ENCODE peak calls at places on chromosomes 7 and 10, in eight cellular contexts. C is WERI-Rb-1, F is osteocyte, T is upper lobe of right lung, K is foreskin fibroblast, Q is colonic mucosa, V is GM12865, M is fibroblast of the aortic adventitia. S is an unnamed sample.

GRCh38 chr7:32318300-32319018 is 171.7 kb downstream of the LSM5 start:
- DNase-seq in C (no peak), F (no peak), T (peak), K (no peak), Q (no peak), V (no peak), M (no peak), S (no peak)

GRCh38 chr10:2919016-2919415 is 148.3 kb upstream of the PFKP start:
- DNase-seq in C (no peak), F (no peak), T (no peak), K (no peak), Q (no peak), V (no peak), M (no peak), S (no peak)

GRCh38 chr10:128854965-128855364 is 612.1 kb upstream of the MGMT start:
- DNase-seq in C (no peak), F (no peak), T (peak), K (no peak), Q (peak), V (no peak), M (no peak), S (no peak)

GRCh38 chr10:11209810-11210141 is 192.1 kb downstream of the CELF2 start:
- DNase-seq in C (no peak), F (no peak), T (no peak), K (no peak), Q (no peak), V (peak), M (no peak), S (no peak)

GRCh38 chr7:130270947-130271790 is 4.5 kb downstream of the CPA2 start:
- DNase-seq in C (no peak), F (no peak), T (no peak), K (no peak), Q (no peak), V (no peak), M (no peak), S (no peak)

GRCh38 chr7:87128883-87129282 is 23.4 kb upstream of the DMTF1 start:
- DNase-seq in C (peak), F (no peak), T (no peak), K (peak), Q (no peak), V (no peak), M (no peak), S (no peak)

GRCh38 chr10:57716884-57717283 is 550.8 kb downstream of the IPMK start:
- DNase-seq in C (no peak), F (no peak), T (no peak), K (peak), Q (no peak), V (no peak), M (peak), S (no peak)

GRCh38 chr7:155769701-155770100 is 42.6 kb downstream of the SHH start:
- DNase-seq in C (no peak), F (no peak), T (no peak), K (peak), Q (no peak), V (no peak), M (no peak), S (no peak)

GRCh38 chr7:30970594-30971094 is 6.9 kb downstream of the GHRHR start:
- DNase-seq in C (no peak), F (peak), T (no peak), K (no peak), Q (no peak), V (peak), M (no peak), S (no peak)

GRCh38 chr7:103918928-103919868 is 70.3 kb downstream of the RELN start:
- DNase-seq in C (no peak), F (no peak), T (no peak), K (no peak), Q (no peak), V (no peak), M (no peak), S (no peak)

GRCh38 chr7:63054191-63054661 is 944.4 kb upstream of the ZNF722 start:
- DNase-seq in C (no peak), F (no peak), T (no peak), K (no peak), Q (no peak), V (no peak), M (no peak), S (no peak)

GRCh38 chr7:20439384-20439783 is 108.7 kb downstream of the ITGB8 start:
- DNase-seq in C (no peak), F (no peak), T (no peak), K (no peak), Q (no peak), V (no peak), M (no peak), S (no peak)

GRCh38 chr10:49207113-49207512 is 18.9 kb upstream of the TMEM273 start:
- DNase-seq in C (no peak), F (no peak), T (no peak), K (no peak), Q (no peak), V (no peak), M (no peak), S (no peak)

GRCh38 chr7:81839708-81840359 is 70.0 kb upstream of the HGF start:
- DNase-seq in C (no peak), F (no peak), T (no peak), K (no peak), Q (no peak), V (peak), M (no peak), S (no peak)

GRCh38 chr10:72954596-72955569 is at the start of gene PLA2G12B:
- DNase-seq in C (no peak), F (no peak), T (no peak), K (no peak), Q (peak), V (no peak), M (no peak), S (no peak)

GRCh38 chr7:117019786-117020604 is 66.7 kb downstream of the ST7 start:
- DNase-seq in C (peak), F (peak), T (no peak), K (peak), Q (peak), V (no peak), M (peak), S (no peak)

DNA sequence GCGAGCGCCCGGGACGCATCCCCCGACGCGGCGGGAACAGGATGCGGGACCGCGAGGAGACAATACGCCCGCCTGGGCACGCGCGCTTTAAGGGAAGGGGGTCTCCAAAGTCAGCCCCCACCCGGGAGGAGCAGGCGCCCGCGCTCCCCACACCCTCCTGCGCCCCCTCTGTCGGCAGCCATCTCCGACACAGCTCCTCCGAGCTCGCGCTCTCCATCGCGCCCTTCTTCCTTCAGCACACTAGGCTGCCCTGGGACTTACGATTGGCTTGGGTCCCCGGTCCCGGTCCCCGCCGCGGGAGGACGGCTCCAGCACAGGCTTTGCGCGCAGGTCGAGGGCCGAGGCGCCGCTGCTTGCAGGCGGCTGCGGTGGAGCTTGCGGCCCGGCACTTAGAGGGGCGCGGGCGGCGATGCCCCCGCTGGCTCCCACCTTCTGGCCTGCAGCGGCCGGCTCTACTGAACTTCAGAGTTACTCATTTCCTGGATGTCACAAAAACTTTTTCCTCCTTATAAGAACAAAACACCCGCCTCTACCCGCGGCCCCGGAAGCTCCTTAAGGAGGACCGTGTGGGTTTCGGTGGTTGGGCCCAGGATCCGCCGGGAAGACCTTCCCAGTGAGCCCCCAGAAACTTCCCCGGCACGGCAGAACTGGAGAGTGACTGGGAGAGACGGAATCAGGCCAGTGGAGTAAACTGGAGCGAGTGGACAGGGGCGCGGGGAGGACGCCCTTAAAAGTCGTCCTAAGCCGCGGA is at the start of gene ITPRIP:
- DNase-seq in C (peak), F (peak), T (peak), K (peak), Q (peak), V (peak), M (peak), S (no peak)
- TF ChIP-seq CTCF in C (peak), F (peak), T (peak), K (no peak), Q (no peak), V (peak), M (peak), S (peak)

GRCh38 chr10:110873951-110874350 is 2.2 kb downstream of the PDCD4 start:
- DNase-seq in C (no peak), F (no peak), T (no peak), K (no peak), Q (no peak), V (no peak), M (no peak), S (no peak)

GRCh38 chr10:110872984-110873569 is 1.3 kb downstream of the PDCD4 start:
- DNase-seq in C (no peak), F (no peak), T (no peak), K (no peak), Q (no peak), V (no peak), M (no peak), S (no peak)

GRCh38 chr10:110870823-110871235 is 899 bp upstream of the PDCD4 start:
- DNase-seq in C (no peak), F (no peak), T (no peak), K (peak), Q (no peak), V (peak), M (peak), S (no peak)

GRCh38 chr10:110871236-110872084 is at the start of gene PDCD4:
- DNase-seq in C (peak), F (peak), T (peak), K (peak), Q (peak), V (peak), M (peak), S (no peak)

GRCh38 chr10:110872145-110872983 is 636 bp downstream of the PDCD4 start:
- DNase-seq in C (peak), F (peak), T (peak), K (peak), Q (peak), V (peak), M (peak), S (no peak)
- TF ChIP-seq CTCF in C (no peak), F (peak), T (peak), K (peak), Q (no peak), V (peak), M (peak), S (no peak)

DNA sequence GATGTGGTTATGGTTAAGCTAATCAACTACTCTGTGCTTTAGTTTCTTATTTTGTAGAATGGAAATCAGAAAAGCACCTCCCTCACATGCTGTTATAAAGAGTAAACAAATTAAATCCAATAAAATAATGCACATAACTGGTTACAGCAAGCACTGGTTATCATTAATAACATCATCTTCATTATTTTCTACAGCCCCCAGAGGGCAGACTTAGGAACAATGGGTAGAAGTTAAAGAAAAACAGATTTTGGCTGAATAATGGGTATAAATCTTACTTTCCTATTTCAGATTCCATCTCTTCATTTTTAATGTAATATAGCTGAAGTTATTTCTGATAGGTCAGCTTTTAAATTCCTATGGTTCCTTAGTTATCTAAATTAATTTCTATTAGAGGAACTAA is 126.5 kb downstream of the DOCK4 start:
- DNase-seq in C (no peak), F (no peak), T (no peak), K (peak), Q (no peak), V (no peak), M (peak), S (no peak)
- TF ChIP-seq CTCF in C (no peak), F (peak), T (peak), K (no peak), Q (no peak), V (no peak), M (peak), S (peak)

DNA sequence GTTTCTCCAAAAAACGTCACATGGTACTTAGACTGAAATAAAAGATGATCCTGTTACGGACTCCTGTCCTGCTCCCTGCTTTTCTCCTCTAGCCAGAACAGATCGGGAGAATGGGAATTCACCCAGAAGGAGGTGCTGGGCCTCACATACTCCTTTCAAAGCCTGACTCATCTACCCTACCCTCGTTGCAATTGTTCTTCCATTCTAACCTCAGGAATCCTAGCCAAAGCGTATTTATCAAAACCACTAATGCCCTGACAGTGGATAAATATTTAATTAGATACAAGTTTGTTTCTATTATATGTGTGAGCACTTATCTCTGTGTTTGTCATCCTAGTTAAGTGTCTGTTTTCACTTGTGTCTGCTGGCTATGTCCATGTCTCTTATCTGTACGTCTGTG is 21.7 kb downstream of the ZCWPW1 start:
- DNase-seq in C (no peak), F (no peak), T (no peak), K (peak), Q (no peak), V (no peak), M (peak), S (no peak)
- TF ChIP-seq CTCF in C (no peak), F (no peak), T (no peak), K (no peak), Q (no peak), V (no peak), M (peak), S (no peak)

S was measured in D721Med.